ENCODE peak calls at places on chromosome 13, in five cellular contexts. One of them, this sample, is unnamed.

GRCh38 chr13:22082437-22083100 is 411.7 kb downstream of the FGF9 start:
- DNase-seq in esophagus muscularis mucosa: no peak
- DNase-seq in A549: no peak
- DNase-seq in upper lobe of left lung: no peak
- DNase-seq in ovary: no peak
- DNase-seq in this sample: no peak

GRCh38 chr13:67100723-67101122 is 129.4 kb downstream of the PCDH9 start:
- DNase-seq in esophagus muscularis mucosa: no peak
- DNase-seq in A549: no peak
- DNase-seq in upper lobe of left lung: no peak
- DNase-seq in ovary: no peak
- DNase-seq in this sample: no peak

GRCh38 chr13:99976502-99977115 is 5.0 kb upstream of the ZIC2 start:
- DNase-seq in esophagus muscularis mucosa: no peak
- DNase-seq in A549: no peak
- DNase-seq in upper lobe of left lung: no peak
- DNase-seq in ovary: no peak
- DNase-seq in this sample: no peak

GRCh38 chr13:85137516-85137915 is 661.7 kb downstream of the SLITRK6 start:
- DNase-seq in esophagus muscularis mucosa: no peak
- DNase-seq in A549: no peak
- DNase-seq in upper lobe of left lung: no peak
- DNase-seq in ovary: no peak
- DNase-seq in this sample: no peak

GRCh38 chr13:31090921-31091624 is 70.6 kb downstream of the HSPH1 start:
- DNase-seq in esophagus muscularis mucosa: no peak
- DNase-seq in A549: no peak
- DNase-seq in upper lobe of left lung: no peak
- DNase-seq in ovary: no peak
- DNase-seq in this sample: no peak

GRCh38 chr13:94305463-94305862 is 174.0 kb downstream of the DCT start:
- DNase-seq in esophagus muscularis mucosa: no peak
- DNase-seq in A549: no peak
- DNase-seq in upper lobe of left lung: no peak
- DNase-seq in ovary: no peak
- DNase-seq in this sample: no peak

GRCh38 chr13:97386832-97387486 is 47.0 kb upstream of the RAP2A start:
- DNase-seq in esophagus muscularis mucosa: no peak
- DNase-seq in A549: no peak
- DNase-seq in upper lobe of left lung: peak; percentile 29
- DNase-seq in ovary: no peak
- DNase-seq in this sample: no peak

GRCh38 chr13:114067381-114067885 is 65.0 kb downstream of the RASA3 start:
- DNase-seq in esophagus muscularis mucosa: no peak
- DNase-seq in A549: no peak
- DNase-seq in upper lobe of left lung: no peak
- DNase-seq in ovary: no peak
- DNase-seq in this sample: no peak

GRCh38 chr13:21058361-21058760 is 3.0 kb downstream of the LATS2 start:
- DNase-seq in esophagus muscularis mucosa: no peak
- DNase-seq in A549: no peak
- DNase-seq in upper lobe of left lung: no peak
- DNase-seq in ovary: no peak
- DNase-seq in this sample: no peak

GRCh38 chr13:38766799-38767198 is 79.9 kb downstream of the FREM2 start:
- DNase-seq in esophagus muscularis mucosa: no peak
- DNase-seq in A549: no peak
- DNase-seq in upper lobe of left lung: no peak
- DNase-seq in ovary: no peak
- DNase-seq in this sample: no peak

GRCh38 chr13:72290962-72291681 is 424.1 kb upstream of the DACH1 start:
- DNase-seq in esophagus muscularis mucosa: no peak
- DNase-seq in A549: no peak
- DNase-seq in upper lobe of left lung: no peak
- DNase-seq in ovary: no peak
- DNase-seq in this sample: no peak

GRCh38 chr13:73913043-73913740 is 221.0 kb downstream of the KLF12 start:
- DNase-seq in esophagus muscularis mucosa: no peak
- DNase-seq in A549: no peak
- DNase-seq in upper lobe of left lung: no peak
- DNase-seq in ovary: no peak
- DNase-seq in this sample: no peak

GRCh38 chr13:78102121-78102677 is 183.6 kb upstream of the EDNRB start:
- DNase-seq in esophagus muscularis mucosa: no peak
- DNase-seq in A549: no peak
- DNase-seq in upper lobe of left lung: peak; percentile 28
- DNase-seq in ovary: no peak
- DNase-seq in this sample: no peak

GRCh38 chr13:65855276-65855675 is 1374.9 kb downstream of the PCDH9 start:
- DNase-seq in esophagus muscularis mucosa: no peak
- DNase-seq in A549: no peak
- DNase-seq in upper lobe of left lung: no peak
- DNase-seq in ovary: no peak
- DNase-seq in this sample: no peak

GRCh38 chr13:50453238-50453637 is 390.3 kb downstream of the DLEU7 start:
- DNase-seq in esophagus muscularis mucosa: no peak
- DNase-seq in A549: no peak
- DNase-seq in upper lobe of left lung: no peak
- DNase-seq in ovary: no peak
- DNase-seq in this sample: no peak

GRCh38 chr13:62194371-62194770 is 778.7 kb upstream of the PCDH20 start:
- DNase-seq in esophagus muscularis mucosa: no peak
- DNase-seq in A549: no peak
- DNase-seq in upper lobe of left lung: no peak
- DNase-seq in ovary: no peak
- DNase-seq in this sample: no peak

GRCh38 chr13:98825659-98826058 is 73.2 kb upstream of the SLC15A1 start:
- DNase-seq in esophagus muscularis mucosa: no peak
- DNase-seq in A549: no peak
- DNase-seq in upper lobe of left lung: no peak
- DNase-seq in ovary: no peak
- DNase-seq in this sample: no peak

GRCh38 chr13:94712812-94713555 is 639 bp upstream of the SOX21 start:
- DNase-seq in esophagus muscularis mucosa: peak; percentile 83
- DNase-seq in A549: no peak
- DNase-seq in upper lobe of left lung: no peak
- DNase-seq in ovary: peak; percentile 50
- DNase-seq in this sample: peak; percentile 78

GRCh38 chr13:38385152-38385891 is 35.7 kb downstream of the UFM1 start:
- DNase-seq in esophagus muscularis mucosa: no peak
- DNase-seq in A549: no peak
- DNase-seq in upper lobe of left lung: no peak
- DNase-seq in ovary: no peak
- DNase-seq in this sample: no peak

GRCh38 chr13:64684685-64685431 is 2545.3 kb downstream of the PCDH9 start:
- DNase-seq in esophagus muscularis mucosa: no peak
- DNase-seq in A549: no peak
- DNase-seq in upper lobe of left lung: no peak
- DNase-seq in ovary: no peak
- DNase-seq in this sample: no peak

GRCh38 chr13:19864018-19864338 is 529 bp upstream of the ZMYM5 start:
- DNase-seq in esophagus muscularis mucosa: peak; percentile 94
- DNase-seq in A549: no peak
- DNase-seq in upper lobe of left lung: peak; percentile 47
- DNase-seq in ovary: peak; percentile 88
- DNase-seq in this sample: peak; percentile 63

GRCh38 chr13:32010137-32010536 is 21.4 kb upstream of the FRY start:
- DNase-seq in esophagus muscularis mucosa: no peak
- DNase-seq in A549: no peak
- DNase-seq in upper lobe of left lung: no peak
- DNase-seq in ovary: no peak
- DNase-seq in this sample: no peak

GRCh38 chr13:20518652-20519051 is 7.0 kb downstream of the CRYL1 start:
- DNase-seq in esophagus muscularis mucosa: no peak
- DNase-seq in A549: no peak
- DNase-seq in upper lobe of left lung: no peak
- DNase-seq in ovary: no peak
- DNase-seq in this sample: no peak

GRCh38 chr13:83831796-83832195 is 50.5 kb downstream of the SLITRK1 start:
- DNase-seq in esophagus muscularis mucosa: no peak
- DNase-seq in A549: no peak
- DNase-seq in upper lobe of left lung: no peak
- DNase-seq in ovary: no peak
- DNase-seq in this sample: no peak

GRCh38 chr13:55199132-55199531 is 1941.6 kb upstream of the PRR20A start:
- DNase-seq in esophagus muscularis mucosa: no peak
- DNase-seq in A549: no peak
- DNase-seq in upper lobe of left lung: no peak
- DNase-seq in ovary: no peak
- DNase-seq in this sample: no peak

GRCh38 chr13:103634066-103634465 is 567.8 kb upstream of the SLC10A2 start:
- DNase-seq in esophagus muscularis mucosa: no peak
- DNase-seq in A549: no peak
- DNase-seq in upper lobe of left lung: no peak
- DNase-seq in ovary: no peak
- DNase-seq in this sample: no peak

GRCh38 chr13:30394798-30395191 is 27.5 kb upstream of the UBE2L5 start:
- DNase-seq in esophagus muscularis mucosa: no peak
- DNase-seq in A549: no peak
- DNase-seq in upper lobe of left lung: no peak
- DNase-seq in ovary: no peak
- DNase-seq in this sample: no peak

GRCh38 chr13:62510906-62511655 is 1095.4 kb upstream of the PCDH20 start:
- DNase-seq in esophagus muscularis mucosa: no peak
- DNase-seq in A549: no peak
- DNase-seq in upper lobe of left lung: no peak
- DNase-seq in ovary: no peak
- DNase-seq in this sample: no peak

GRCh38 chr13:59088716-59089115 is 1075.0 kb downstream of the DIAPH3 start:
- DNase-seq in esophagus muscularis mucosa: no peak
- DNase-seq in A549: no peak
- DNase-seq in upper lobe of left lung: no peak
- DNase-seq in ovary: no peak
- DNase-seq in this sample: no peak

GRCh38 chr13:98775844-98776598 is 23.5 kb upstream of the SLC15A1 start:
- DNase-seq in esophagus muscularis mucosa: no peak
- DNase-seq in A549: peak; percentile 91
- DNase-seq in upper lobe of left lung: no peak
- DNase-seq in ovary: no peak
- DNase-seq in this sample: peak; percentile 37

GRCh38 chr13:22079961-22080360 is 409.1 kb downstream of the FGF9 start:
- DNase-seq in esophagus muscularis mucosa: no peak
- DNase-seq in A549: no peak
- DNase-seq in upper lobe of left lung: no peak
- DNase-seq in ovary: no peak
- DNase-seq in this sample: no peak

GRCh38 chr13:95100525-95101121 is 200.6 kb downstream of the ABCC4 start:
- DNase-seq in esophagus muscularis mucosa: no peak
- DNase-seq in A549: peak; percentile 66
- DNase-seq in upper lobe of left lung: no peak
- DNase-seq in ovary: no peak
- DNase-seq in this sample: no peak

DNA sequence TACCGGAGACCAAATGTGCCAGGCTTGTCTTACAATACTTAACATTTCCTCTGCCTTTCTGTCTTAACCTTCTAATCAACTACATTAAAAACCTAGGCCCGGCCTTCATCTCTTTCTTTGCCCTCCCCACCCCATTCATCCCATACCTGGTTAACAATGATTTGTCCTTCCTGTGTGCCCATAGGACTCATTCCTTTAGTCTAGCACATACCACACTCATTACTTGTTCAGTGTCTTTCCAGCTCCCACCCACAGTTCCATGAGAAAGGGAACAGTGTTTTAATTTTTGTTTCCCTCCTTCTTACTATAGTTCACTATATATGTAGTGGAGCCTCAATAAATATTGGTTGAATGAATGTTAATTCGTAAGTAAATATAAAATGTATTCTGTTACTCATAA is 2.4 kb downstream of the CLN5 start:
- DNase-seq in esophagus muscularis mucosa: no peak
- DNase-seq in A549: no peak
- DNase-seq in upper lobe of left lung: no peak
- DNase-seq in ovary: no peak
- DNase-seq in this sample: no peak
- TF ChIP-seq EP300 in esophagus muscularis mucosa: no peak
- TF ChIP-seq EP300 in A549: no peak
- TF ChIP-seq EP300 in upper lobe of left lung: no peak
- TF ChIP-seq EP300 in ovary: no peak
- TF ChIP-seq EP300 in this sample: no peak

DNA sequence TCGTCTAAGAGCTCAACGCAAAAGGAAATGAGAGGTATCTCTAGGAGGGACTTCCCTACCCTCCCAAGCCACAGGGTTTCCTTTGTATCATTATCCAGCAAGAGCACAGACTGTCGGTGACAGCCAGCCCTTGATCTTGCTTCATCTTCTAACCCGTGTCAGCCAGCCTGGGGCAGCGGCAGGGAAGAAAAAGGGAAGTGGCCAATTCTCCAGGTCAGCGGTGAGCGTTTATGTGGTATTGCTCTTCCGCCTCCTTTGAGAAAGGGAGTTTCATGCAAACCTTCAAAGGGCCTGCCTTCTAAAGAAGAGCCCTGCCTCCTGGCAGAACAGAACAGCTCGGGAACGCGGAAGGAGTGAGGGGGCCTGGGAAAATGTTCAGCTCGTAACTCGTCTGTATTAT is 41.9 kb downstream of the EFNB2 start:
- DNase-seq in esophagus muscularis mucosa: no peak
- DNase-seq in A549: no peak
- DNase-seq in upper lobe of left lung: peak; percentile 54
- DNase-seq in ovary: no peak
- DNase-seq in this sample: no peak
- TF ChIP-seq EP300 in esophagus muscularis mucosa: no peak
- TF ChIP-seq EP300 in A549: no peak
- TF ChIP-seq EP300 in upper lobe of left lung: no peak
- TF ChIP-seq EP300 in ovary: no peak
- TF ChIP-seq EP300 in this sample: no peak

GRCh38 chr13:110113284-110113764 is 193.6 kb downstream of the COL4A1 start:
- DNase-seq in esophagus muscularis mucosa: no peak
- DNase-seq in A549: no peak
- DNase-seq in upper lobe of left lung: no peak
- DNase-seq in ovary: no peak
- DNase-seq in this sample: no peak
- TF ChIP-seq EP300 in esophagus muscularis mucosa: no peak
- TF ChIP-seq EP300 in A549: no peak
- TF ChIP-seq EP300 in upper lobe of left lung: no peak
- TF ChIP-seq EP300 in ovary: no peak
- TF ChIP-seq EP300 in this sample: no peak

DNA sequence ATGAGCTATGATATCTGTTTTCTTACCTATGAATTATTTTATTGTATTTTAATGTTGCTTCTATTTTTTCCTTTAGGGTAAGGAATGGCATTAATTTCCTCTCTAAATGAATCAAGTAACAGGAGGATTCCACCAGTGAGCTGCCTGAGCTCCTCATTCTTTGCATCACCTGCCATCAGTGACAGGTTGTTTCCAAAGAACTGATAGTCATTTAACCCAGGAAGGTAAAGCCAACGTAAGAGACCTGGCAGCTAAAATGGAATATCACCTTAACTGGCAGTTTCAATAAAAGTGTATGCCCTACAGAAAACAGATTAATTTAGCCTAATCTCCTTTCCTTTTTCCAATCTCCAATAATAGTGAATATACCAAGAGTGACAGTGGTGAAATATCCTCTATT is 812.0 kb downstream of the SLITRK5 start:
- DNase-seq in esophagus muscularis mucosa: no peak
- DNase-seq in A549: no peak
- DNase-seq in upper lobe of left lung: no peak
- DNase-seq in ovary: no peak
- DNase-seq in this sample: no peak
- TF ChIP-seq EP300 in esophagus muscularis mucosa: no peak
- TF ChIP-seq EP300 in A549: no peak
- TF ChIP-seq EP300 in upper lobe of left lung: no peak
- TF ChIP-seq EP300 in ovary: no peak
- TF ChIP-seq EP300 in this sample: no peak